ENCODE peak calls at places on chromosomes 6 and 20, in five cellular contexts. U, F, A, Z and X are unnamed samples.

GRCh38 chr20:57658447-57659130 is 38.4 kb upstream of the ZBP1 start:
- DNase-seq in U (no peak), F (no peak), A (no peak), Z (no peak), X (no peak)

GRCh38 chr6:104771258-104771832 is 88.4 kb downstream of the HACE1 start:
- DNase-seq in U (peak; percentile 10), F (peak; percentile 6), A (peak; percentile 14), Z (no peak), X (peak; percentile 51)

GRCh38 chr6:153849072-153849759 is 189.8 kb upstream of the OPRM1 start:
- DNase-seq in U (no peak), F (no peak), A (no peak), Z (no peak), X (no peak)

GRCh38 chr6:44217332-44218143 is 812 bp downstream of the MYMX start:
- DNase-seq in U (no peak), F (no peak), A (no peak), Z (no peak), X (no peak)

GRCh38 chr6:87333591-87334181 is 4.6 kb upstream of the GJB7 start:
- DNase-seq in U (no peak), F (no peak), A (no peak), Z (no peak), X (no peak)

GRCh38 chr6:38058022-38058421 is 238.5 kb downstream of the ZFAND3 start:
- DNase-seq in U (peak; percentile 20), F (no peak), A (no peak), Z (peak; percentile 20), X (no peak)

GRCh38 chr20:35192071-35192872 is 20.4 kb downstream of the PROCR start:
- DNase-seq in U (no peak), F (no peak), A (no peak), Z (no peak), X (peak; percentile 58)

GRCh38 chr6:3722211-3722621 is 29.3 kb downstream of the PXDC1 start:
- DNase-seq in U (no peak), F (no peak), A (no peak), Z (no peak), X (no peak)

GRCh38 chr6:41878961-41879405 is 16.2 kb downstream of the USP49 start:
- DNase-seq in U (peak; percentile 18), F (no peak), A (no peak), Z (no peak), X (no peak)

GRCh38 chr6:170208171-170208601 is 82.7 kb downstream of the DLL1 start:
- DNase-seq in U (no peak), F (no peak), A (no peak), Z (no peak), X (no peak)

GRCh38 chr6:170210026-170210390 is 80.9 kb downstream of the DLL1 start:
- DNase-seq in U (no peak), F (no peak), A (no peak), Z (no peak), X (no peak)

GRCh38 chr6:170208651-170209353 is 82.1 kb downstream of the DLL1 start:
- DNase-seq in U (no peak), F (no peak), A (no peak), Z (no peak), X (no peak)

GRCh38 chr6:170210651-170211403 is 80.1 kb downstream of the DLL1 start:
- DNase-seq in U (no peak), F (no peak), A (no peak), Z (no peak), X (no peak)

DNA sequence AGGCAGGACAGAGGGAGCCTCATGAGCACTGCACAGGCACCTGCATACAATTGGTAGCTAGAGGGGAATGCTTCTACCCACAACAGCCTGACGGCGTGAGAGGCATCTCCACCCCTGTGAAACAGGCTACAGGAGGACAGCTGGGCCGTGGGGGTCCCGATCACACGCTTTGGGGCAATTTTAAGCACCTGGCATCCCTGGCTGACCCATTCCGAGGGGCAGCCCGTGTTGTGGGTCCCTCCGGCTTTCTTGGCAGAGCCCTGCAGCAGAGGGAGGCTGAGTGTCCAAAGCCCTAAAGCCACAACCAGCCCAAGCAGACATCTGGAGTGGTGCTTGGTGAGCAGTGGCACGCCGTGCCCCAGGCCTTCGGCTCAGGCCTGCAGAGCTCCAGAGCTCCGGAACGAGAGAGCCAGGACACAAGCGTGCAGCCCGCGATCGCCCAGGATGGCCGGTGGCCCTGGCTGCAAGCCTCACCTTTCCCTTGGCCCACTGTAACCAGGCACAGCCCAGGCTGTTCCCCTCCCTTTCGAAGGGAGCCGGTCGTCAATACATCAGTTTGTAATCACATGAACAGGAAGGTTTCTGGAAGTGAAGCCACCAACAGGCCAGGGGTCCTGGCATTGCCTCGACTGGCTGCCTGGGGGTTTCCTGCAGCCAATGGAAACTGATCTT is 81.4 kb downstream of the DLL1 start:
- DNase-seq in U (no peak), F (no peak), A (no peak), Z (no peak), X (no peak)
- H3K9me3 ChIP-seq in U (no peaks in the 10 kb centered on the region), F (no peaks in the 10 kb centered on the region), A (no peaks in the 10 kb centered on the region), Z (no peaks in the 10 kb centered on the region), X (no peaks in the 10 kb centered on the region)

DNA sequence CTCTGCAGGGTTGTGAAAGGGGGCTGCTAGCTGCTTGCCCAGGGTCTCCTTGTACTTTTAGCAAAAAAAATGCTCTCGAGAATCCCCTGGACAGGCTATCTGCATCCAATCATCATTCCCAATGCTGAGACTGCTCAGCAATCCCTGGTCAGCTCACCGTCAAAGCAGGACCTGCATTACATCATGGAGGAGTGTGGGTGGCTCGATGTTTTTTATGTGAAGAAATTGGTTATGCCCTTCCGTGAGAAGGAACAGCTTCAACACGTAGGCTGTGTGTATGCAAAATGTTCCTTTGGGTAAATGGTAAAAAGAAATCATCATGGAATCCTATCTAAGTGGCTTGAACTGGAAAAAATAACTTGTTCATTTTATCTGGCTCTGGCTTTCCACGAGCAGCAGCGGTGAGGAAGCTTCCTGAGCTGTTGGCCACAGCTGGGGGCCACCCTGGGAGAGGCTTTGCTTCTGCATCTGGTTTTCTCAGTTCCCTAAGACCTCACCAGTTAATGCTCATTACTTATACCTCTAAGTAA is 111.4 kb downstream of the FYN start:
- DNase-seq in U (no peak), F (no peak), A (no peak), Z (no peak), X (no peak)
- TF ChIP-seq MYC in U (no peak), F (no peak), A (no peak), Z (no peak), X (no peak)

DNA sequence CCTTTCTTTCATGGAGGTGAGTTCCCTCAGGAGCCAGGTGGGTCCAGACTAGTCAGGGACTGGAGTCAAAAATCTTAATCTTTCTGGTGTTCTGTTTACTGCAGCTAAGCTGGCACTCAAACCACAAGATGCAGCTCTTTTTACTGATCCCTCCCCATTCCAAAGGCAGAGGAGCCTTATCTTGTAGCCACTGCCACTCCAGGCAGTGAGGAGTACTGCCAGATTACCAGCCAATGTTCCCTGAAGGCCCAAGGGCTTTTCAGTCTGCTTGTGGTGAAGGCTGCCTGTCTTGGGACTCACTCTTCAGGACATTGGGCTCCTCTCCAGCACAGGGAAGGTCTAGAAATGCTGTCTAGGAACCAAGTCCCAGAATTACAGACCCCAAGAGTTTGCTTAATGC is 490.4 kb upstream of the ADGRB3 start:
- DNase-seq in U (no peak), F (no peak), A (no peak), Z (no peak), X (no peak)
- H3K9me3 ChIP-seq in U (peaks cover 35% of the 10 kb centered on the region), F (no peaks in the 10 kb centered on the region), A (no peaks in the 10 kb centered on the region), Z (no peaks in the 10 kb centered on the region), X (peaks cover 2% of the 10 kb centered on the region)

GRCh38 chr20:9139106-9139808 is 70.4 kb downstream of the PLCB4 start:
- DNase-seq in U (no peak), F (no peak), A (no peak), Z (no peak), X (no peak)
- TF ChIP-seq MYC in U (no peak), F (no peak), A (no peak), Z (no peak), X (no peak)

GRCh38 chr20:21053002-21053762 is 53.0 kb downstream of the LINC00237 start:
- DNase-seq in U (peak; percentile 97), F (no peak), A (no peak), Z (no peak), X (no peak)
- H3K9me3 ChIP-seq in U (no peaks in the 10 kb centered on the region), F (no peaks in the 10 kb centered on the region), A (no peaks in the 10 kb centered on the region), Z (no peaks in the 10 kb centered on the region), X (no peaks in the 10 kb centered on the region)

GRCh38 chr20:59646487-59646886 is 42.1 kb downstream of the PHACTR3 start:
- DNase-seq in U (no peak), F (no peak), A (no peak), Z (no peak), X (no peak)
- TF ChIP-seq MYC in U (no peak), F (no peak), A (no peak), Z (no peak), X (no peak)